ENCODE peak calls at places on chromosome 6, in nine cellular contexts. One of them, this sample, is unnamed. For H3K4me1, the result is how much of the 10 kb centered on the place peaks cover.

GRCh38 chr6:150076196-150076893 is 7.4 kb upstream of the ULBP3 start:
- DNase-seq in naive thymus-derived CD4-positive, alpha-beta T cell: no peak
- DNase-seq in effector memory CD4-positive, alpha-beta T cell: no peak
- DNase-seq in transverse colon: no peak
- DNase-seq in mammary epithelial cell: no peak
- DNase-seq in endodermal cell: no peak
- DNase-seq in neuronal stem cell: no peak
- DNase-seq in sigmoid colon: no peak
- DNase-seq in CD8-positive, alpha-beta T cell: no peak
- DNase-seq in this sample: no peak

GRCh38 chr6:87824813-87825475 is 122.9 kb upstream of the AKIRIN2 start:
- DNase-seq in naive thymus-derived CD4-positive, alpha-beta T cell: no peak
- DNase-seq in effector memory CD4-positive, alpha-beta T cell: no peak
- DNase-seq in transverse colon: no peak
- DNase-seq in mammary epithelial cell: no peak
- DNase-seq in endodermal cell: no peak
- DNase-seq in neuronal stem cell: no peak
- DNase-seq in sigmoid colon: no peak
- DNase-seq in CD8-positive, alpha-beta T cell: no peak
- DNase-seq in this sample: no peak

GRCh38 chr6:111709615-111710398 is 104.1 kb upstream of the TRAF3IP2 start:
- DNase-seq in naive thymus-derived CD4-positive, alpha-beta T cell: peak
- DNase-seq in effector memory CD4-positive, alpha-beta T cell: peak
- DNase-seq in transverse colon: peak
- DNase-seq in mammary epithelial cell: peak
- DNase-seq in endodermal cell: peak
- DNase-seq in neuronal stem cell: peak
- DNase-seq in sigmoid colon: peak
- DNase-seq in CD8-positive, alpha-beta T cell: peak
- DNase-seq in this sample: no peak

GRCh38 chr6:41200296-41200900 is 551 bp downstream of the TREML2 start:
- DNase-seq in naive thymus-derived CD4-positive, alpha-beta T cell: peak
- DNase-seq in effector memory CD4-positive, alpha-beta T cell: peak
- DNase-seq in transverse colon: peak
- DNase-seq in mammary epithelial cell: peak
- DNase-seq in endodermal cell: peak
- DNase-seq in neuronal stem cell: no peak
- DNase-seq in sigmoid colon: no peak
- DNase-seq in CD8-positive, alpha-beta T cell: peak
- DNase-seq in this sample: no peak

GRCh38 chr6:79422666-79423065 is 114.6 kb downstream of the LCA5 start:
- DNase-seq in naive thymus-derived CD4-positive, alpha-beta T cell: no peak
- DNase-seq in effector memory CD4-positive, alpha-beta T cell: no peak
- DNase-seq in transverse colon: no peak
- DNase-seq in mammary epithelial cell: no peak
- DNase-seq in endodermal cell: no peak
- DNase-seq in neuronal stem cell: no peak
- DNase-seq in sigmoid colon: no peak
- DNase-seq in CD8-positive, alpha-beta T cell: no peak
- DNase-seq in this sample: no peak

GRCh38 chr6:99195986-99196655 is 153.4 kb downstream of the FAXC start:
- DNase-seq in naive thymus-derived CD4-positive, alpha-beta T cell: no peak
- DNase-seq in effector memory CD4-positive, alpha-beta T cell: no peak
- DNase-seq in transverse colon: no peak
- DNase-seq in mammary epithelial cell: no peak
- DNase-seq in endodermal cell: no peak
- DNase-seq in neuronal stem cell: no peak
- DNase-seq in sigmoid colon: no peak
- DNase-seq in CD8-positive, alpha-beta T cell: no peak
- DNase-seq in this sample: no peak

GRCh38 chr6:33967266-33967767 is 163.5 kb upstream of the MLN start:
- DNase-seq in naive thymus-derived CD4-positive, alpha-beta T cell: no peak
- DNase-seq in effector memory CD4-positive, alpha-beta T cell: no peak
- DNase-seq in transverse colon: no peak
- DNase-seq in mammary epithelial cell: no peak
- DNase-seq in endodermal cell: peak
- DNase-seq in neuronal stem cell: no peak
- DNase-seq in sigmoid colon: peak
- DNase-seq in CD8-positive, alpha-beta T cell: no peak
- DNase-seq in this sample: no peak

GRCh38 chr6:35449287-35449881 is 2.8 kb upstream of the FANCE start:
- DNase-seq in naive thymus-derived CD4-positive, alpha-beta T cell: peak
- DNase-seq in effector memory CD4-positive, alpha-beta T cell: no peak
- DNase-seq in transverse colon: no peak
- DNase-seq in mammary epithelial cell: peak
- DNase-seq in endodermal cell: peak
- DNase-seq in neuronal stem cell: peak
- DNase-seq in sigmoid colon: no peak
- DNase-seq in CD8-positive, alpha-beta T cell: peak
- DNase-seq in this sample: no peak

GRCh38 chr6:149221774-149222070 is 95.8 kb upstream of the TAB2 start:
- DNase-seq in naive thymus-derived CD4-positive, alpha-beta T cell: no peak
- DNase-seq in effector memory CD4-positive, alpha-beta T cell: no peak
- DNase-seq in transverse colon: no peak
- DNase-seq in mammary epithelial cell: peak
- DNase-seq in endodermal cell: no peak
- DNase-seq in neuronal stem cell: no peak
- DNase-seq in sigmoid colon: no peak
- DNase-seq in CD8-positive, alpha-beta T cell: no peak
- DNase-seq in this sample: no peak

GRCh38 chr6:47034919-47035318 is 7.2 kb downstream of the ADGRF1 start:
- DNase-seq in naive thymus-derived CD4-positive, alpha-beta T cell: no peak
- DNase-seq in effector memory CD4-positive, alpha-beta T cell: no peak
- DNase-seq in transverse colon: no peak
- DNase-seq in mammary epithelial cell: peak
- DNase-seq in endodermal cell: no peak
- DNase-seq in neuronal stem cell: no peak
- DNase-seq in sigmoid colon: no peak
- DNase-seq in CD8-positive, alpha-beta T cell: no peak
- DNase-seq in this sample: no peak

GRCh38 chr6:3678946-3679345 is 72.6 kb downstream of the PXDC1 start:
- DNase-seq in naive thymus-derived CD4-positive, alpha-beta T cell: no peak
- DNase-seq in effector memory CD4-positive, alpha-beta T cell: no peak
- DNase-seq in transverse colon: no peak
- DNase-seq in mammary epithelial cell: no peak
- DNase-seq in endodermal cell: no peak
- DNase-seq in neuronal stem cell: no peak
- DNase-seq in sigmoid colon: no peak
- DNase-seq in CD8-positive, alpha-beta T cell: no peak
- DNase-seq in this sample: no peak

GRCh38 chr6:34243901-34244884 is 4.6 kb downstream of the SMIM29 start:
- DNase-seq in naive thymus-derived CD4-positive, alpha-beta T cell: no peak
- DNase-seq in effector memory CD4-positive, alpha-beta T cell: no peak
- DNase-seq in transverse colon: peak
- DNase-seq in mammary epithelial cell: peak
- DNase-seq in endodermal cell: peak
- DNase-seq in neuronal stem cell: no peak
- DNase-seq in sigmoid colon: peak
- DNase-seq in CD8-positive, alpha-beta T cell: no peak
- DNase-seq in this sample: peak

GRCh38 chr6:165685302-165685701 is 22.3 kb upstream of the PDE10A start:
- DNase-seq in naive thymus-derived CD4-positive, alpha-beta T cell: no peak
- DNase-seq in effector memory CD4-positive, alpha-beta T cell: no peak
- DNase-seq in transverse colon: no peak
- DNase-seq in mammary epithelial cell: no peak
- DNase-seq in endodermal cell: no peak
- DNase-seq in neuronal stem cell: no peak
- DNase-seq in sigmoid colon: no peak
- DNase-seq in CD8-positive, alpha-beta T cell: no peak
- DNase-seq in this sample: no peak

GRCh38 chr6:20441236-20441635 is 39.6 kb downstream of the E2F3 start:
- DNase-seq in naive thymus-derived CD4-positive, alpha-beta T cell: no peak
- DNase-seq in effector memory CD4-positive, alpha-beta T cell: no peak
- DNase-seq in transverse colon: no peak
- DNase-seq in mammary epithelial cell: no peak
- DNase-seq in endodermal cell: no peak
- DNase-seq in neuronal stem cell: no peak
- DNase-seq in sigmoid colon: no peak
- DNase-seq in CD8-positive, alpha-beta T cell: no peak
- DNase-seq in this sample: no peak

GRCh38 chr6:108803982-108804490 is 44.2 kb upstream of the ARMC2 start:
- DNase-seq in naive thymus-derived CD4-positive, alpha-beta T cell: no peak
- DNase-seq in effector memory CD4-positive, alpha-beta T cell: no peak
- DNase-seq in transverse colon: no peak
- DNase-seq in mammary epithelial cell: no peak
- DNase-seq in endodermal cell: no peak
- DNase-seq in neuronal stem cell: no peak
- DNase-seq in sigmoid colon: no peak
- DNase-seq in CD8-positive, alpha-beta T cell: no peak
- DNase-seq in this sample: no peak

GRCh38 chr6:491233-491632 is 99.7 kb downstream of the IRF4 start:
- DNase-seq in naive thymus-derived CD4-positive, alpha-beta T cell: peak
- DNase-seq in effector memory CD4-positive, alpha-beta T cell: peak
- DNase-seq in transverse colon: no peak
- DNase-seq in mammary epithelial cell: no peak
- DNase-seq in endodermal cell: no peak
- DNase-seq in neuronal stem cell: no peak
- DNase-seq in sigmoid colon: no peak
- DNase-seq in CD8-positive, alpha-beta T cell: peak
- DNase-seq in this sample: no peak

GRCh38 chr6:489762-490161 is 98.2 kb downstream of the IRF4 start:
- DNase-seq in naive thymus-derived CD4-positive, alpha-beta T cell: no peak
- DNase-seq in effector memory CD4-positive, alpha-beta T cell: no peak
- DNase-seq in transverse colon: no peak
- DNase-seq in mammary epithelial cell: no peak
- DNase-seq in endodermal cell: no peak
- DNase-seq in neuronal stem cell: no peak
- DNase-seq in sigmoid colon: no peak
- DNase-seq in CD8-positive, alpha-beta T cell: no peak
- DNase-seq in this sample: no peak

GRCh38 chr6:492178-492577 is 100.6 kb downstream of the IRF4 start:
- DNase-seq in naive thymus-derived CD4-positive, alpha-beta T cell: no peak
- DNase-seq in effector memory CD4-positive, alpha-beta T cell: no peak
- DNase-seq in transverse colon: no peak
- DNase-seq in mammary epithelial cell: no peak
- DNase-seq in endodermal cell: no peak
- DNase-seq in neuronal stem cell: no peak
- DNase-seq in sigmoid colon: no peak
- DNase-seq in CD8-positive, alpha-beta T cell: no peak
- DNase-seq in this sample: no peak

GRCh38 chr6:489001-489400 is 97.4 kb downstream of the IRF4 start:
- DNase-seq in naive thymus-derived CD4-positive, alpha-beta T cell: no peak
- DNase-seq in effector memory CD4-positive, alpha-beta T cell: no peak
- DNase-seq in transverse colon: no peak
- DNase-seq in mammary epithelial cell: no peak
- DNase-seq in endodermal cell: no peak
- DNase-seq in neuronal stem cell: no peak
- DNase-seq in sigmoid colon: no peak
- DNase-seq in CD8-positive, alpha-beta T cell: no peak
- DNase-seq in this sample: no peak

DNA sequence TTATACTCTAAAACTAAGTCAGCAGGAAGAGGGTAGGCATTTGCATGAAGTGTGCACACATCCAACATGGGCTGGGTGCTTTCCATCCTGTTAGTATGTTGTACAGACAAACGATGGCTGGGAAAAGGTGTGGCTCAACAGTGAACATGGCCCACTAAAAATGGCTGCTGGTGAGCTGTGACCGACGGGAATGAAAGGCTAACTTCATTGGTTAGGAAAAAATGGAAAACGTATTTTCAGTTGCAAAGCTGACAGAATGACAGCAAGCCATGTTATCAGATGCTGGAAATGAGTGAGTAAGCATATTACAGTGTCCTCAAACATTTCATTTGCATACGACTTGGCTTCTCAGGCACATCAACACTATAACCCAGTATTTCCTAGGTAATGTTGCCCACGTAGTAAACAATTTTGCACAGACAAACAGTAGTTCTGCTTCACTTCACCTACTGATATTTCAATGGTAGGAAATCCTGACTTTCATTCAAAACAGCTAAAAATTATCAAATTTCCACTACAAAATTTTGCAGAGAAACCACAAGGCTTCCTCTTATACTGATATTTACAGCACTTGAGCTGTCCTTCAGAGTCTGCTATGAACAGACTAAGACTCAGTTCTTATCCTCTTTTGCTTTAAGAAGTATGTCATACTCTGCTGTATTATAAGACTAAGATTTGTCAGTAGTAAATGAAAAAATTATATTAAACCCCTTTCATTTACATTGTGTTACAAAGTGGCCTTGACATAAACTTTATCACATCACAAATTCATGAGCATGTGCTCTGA is 98.9 kb downstream of the IRF4 start:
- DNase-seq in naive thymus-derived CD4-positive, alpha-beta T cell: no peak
- DNase-seq in effector memory CD4-positive, alpha-beta T cell: no peak
- DNase-seq in transverse colon: no peak
- DNase-seq in mammary epithelial cell: no peak
- DNase-seq in endodermal cell: no peak
- DNase-seq in neuronal stem cell: no peak
- DNase-seq in sigmoid colon: no peak
- DNase-seq in CD8-positive, alpha-beta T cell: no peak
- DNase-seq in this sample: no peak
- H3K4me1 ChIP-seq in naive thymus-derived CD4-positive, alpha-beta T cell: half or more
- H3K4me1 ChIP-seq in effector memory CD4-positive, alpha-beta T cell: under half
- H3K4me1 ChIP-seq in transverse colon: under half
- H3K4me1 ChIP-seq in mammary epithelial cell: under half
- H3K4me1 ChIP-seq in endodermal cell: under half
- H3K4me1 ChIP-seq in neuronal stem cell: under half
- H3K4me1 ChIP-seq in sigmoid colon: under half
- H3K4me1 ChIP-seq in CD8-positive, alpha-beta T cell: half or more
- H3K4me1 ChIP-seq in this sample: under half

GRCh38 chr6:44110966-44111365 is 16.3 kb downstream of the MRPL14 start:
- DNase-seq in naive thymus-derived CD4-positive, alpha-beta T cell: no peak
- DNase-seq in effector memory CD4-positive, alpha-beta T cell: no peak
- DNase-seq in transverse colon: no peak
- DNase-seq in mammary epithelial cell: no peak
- DNase-seq in endodermal cell: no peak
- DNase-seq in neuronal stem cell: no peak
- DNase-seq in sigmoid colon: no peak
- DNase-seq in CD8-positive, alpha-beta T cell: no peak
- DNase-seq in this sample: no peak
- H3K4me1 ChIP-seq in naive thymus-derived CD4-positive, alpha-beta T cell: under half
- H3K4me1 ChIP-seq in effector memory CD4-positive, alpha-beta T cell: under half
- H3K4me1 ChIP-seq in transverse colon: under half
- H3K4me1 ChIP-seq in mammary epithelial cell: under half
- H3K4me1 ChIP-seq in endodermal cell: under half
- H3K4me1 ChIP-seq in neuronal stem cell: under half
- H3K4me1 ChIP-seq in sigmoid colon: under half
- H3K4me1 ChIP-seq in CD8-positive, alpha-beta T cell: under half
- H3K4me1 ChIP-seq in this sample: under half

GRCh38 chr6:13205106-13205505 is 123.2 kb downstream of the TBC1D7 start:
- DNase-seq in naive thymus-derived CD4-positive, alpha-beta T cell: no peak
- DNase-seq in effector memory CD4-positive, alpha-beta T cell: no peak
- DNase-seq in transverse colon: no peak
- DNase-seq in mammary epithelial cell: no peak
- DNase-seq in endodermal cell: no peak
- DNase-seq in neuronal stem cell: no peak
- DNase-seq in sigmoid colon: no peak
- DNase-seq in CD8-positive, alpha-beta T cell: no peak
- DNase-seq in this sample: no peak
- H3K4me1 ChIP-seq in naive thymus-derived CD4-positive, alpha-beta T cell: under half
- H3K4me1 ChIP-seq in effector memory CD4-positive, alpha-beta T cell: under half
- H3K4me1 ChIP-seq in transverse colon: under half
- H3K4me1 ChIP-seq in mammary epithelial cell: under half
- H3K4me1 ChIP-seq in endodermal cell: under half
- H3K4me1 ChIP-seq in neuronal stem cell: under half
- H3K4me1 ChIP-seq in sigmoid colon: under half
- H3K4me1 ChIP-seq in CD8-positive, alpha-beta T cell: under half
- H3K4me1 ChIP-seq in this sample: under half

GRCh38 chr6:75579951-75580350 is 21.7 kb upstream of the SENP6 start:
- DNase-seq in naive thymus-derived CD4-positive, alpha-beta T cell: no peak
- DNase-seq in effector memory CD4-positive, alpha-beta T cell: no peak
- DNase-seq in transverse colon: no peak
- DNase-seq in mammary epithelial cell: no peak
- DNase-seq in endodermal cell: no peak
- DNase-seq in neuronal stem cell: no peak
- DNase-seq in sigmoid colon: no peak
- DNase-seq in CD8-positive, alpha-beta T cell: no peak
- DNase-seq in this sample: no peak

GRCh38 chr6:75581231-75581630 is 20.4 kb upstream of the SENP6 start:
- DNase-seq in naive thymus-derived CD4-positive, alpha-beta T cell: no peak
- DNase-seq in effector memory CD4-positive, alpha-beta T cell: no peak
- DNase-seq in transverse colon: no peak
- DNase-seq in mammary epithelial cell: no peak
- DNase-seq in endodermal cell: no peak
- DNase-seq in neuronal stem cell: no peak
- DNase-seq in sigmoid colon: no peak
- DNase-seq in CD8-positive, alpha-beta T cell: no peak
- DNase-seq in this sample: no peak
- H3K4me1 ChIP-seq in naive thymus-derived CD4-positive, alpha-beta T cell: under half
- H3K4me1 ChIP-seq in effector memory CD4-positive, alpha-beta T cell: under half
- H3K4me1 ChIP-seq in transverse colon: under half
- H3K4me1 ChIP-seq in mammary epithelial cell: under half
- H3K4me1 ChIP-seq in endodermal cell: under half
- H3K4me1 ChIP-seq in neuronal stem cell: under half
- H3K4me1 ChIP-seq in sigmoid colon: under half
- H3K4me1 ChIP-seq in CD8-positive, alpha-beta T cell: under half
- H3K4me1 ChIP-seq in this sample: under half

This sample was measured in left lung.